ENCODE peak calls at places on chromosome X, in four cellular contexts. H is retina, T is transverse colon, C is fibroblast of mammary gland. X is an unnamed sample.

GRCh38 chrX:109889289-109890006 is 113.5 kb upstream of the TMEM164 start:
- DNase-seq in H (peak; percentile 17), T (no peak), C (peak; percentile 42), X (no peak)

GRCh38 chrX:84064814-84065213 is 123.2 kb downstream of the RPS6KA6 start:
- DNase-seq in H (no peak), T (no peak), C (peak; percentile 5), X (no peak)

GRCh38 chrX:23610491-23610890 is 56.8 kb upstream of the PRDX4 start:
- DNase-seq in H (no peak), T (no peak), C (peak; percentile 41), X (no peak)

GRCh38 chrX:96994088-96994487 is 110.4 kb downstream of the RPA4 start:
- DNase-seq in H (no peak), T (no peak), C (no peak), X (no peak)

GRCh38 chrX:38985375-38985774 is 184.1 kb downstream of the MID1IP1 start:
- DNase-seq in H (no peak), T (no peak), C (peak; percentile 36), X (no peak)

GRCh38 chrX:29662759-29663503 is 552.4 kb upstream of the MAGEB2 start:
- DNase-seq in H (no peak), T (no peak), C (peak; percentile 91), X (no peak)

GRCh38 chrX:136747003-136747986 is 33.4 kb downstream of the ARHGEF6 start:
- DNase-seq in H (peak; percentile 9), T (no peak), C (no peak), X (no peak)

GRCh38 chrX:31058284-31058683 is 13.6 kb downstream of the FTHL17 start:
- DNase-seq in H (no peak), T (no peak), C (no peak), X (no peak)

GRCh38 chrX:55489315-55490009 is at the start of gene USP51:
- DNase-seq in H (no peak), T (peak; percentile 34), C (peak; percentile 41), X (no peak)

GRCh38 chrX:109472939-109473713 is 8.8 kb downstream of the GUCY2F start:
- DNase-seq in H (no peak), T (no peak), C (peak; percentile 64), X (peak; percentile 2)

GRCh38 chrX:9765072-9765736 is 443 bp downstream of the GPR143 start:
- DNase-seq in H (peak; percentile 62), T (no peak), C (no peak), X (no peak)

GRCh38 chrX:49155243-49155899 is 7.2 kb upstream of the MAGIX start:
- DNase-seq in H (peak; percentile 64), T (peak; percentile 73), C (peak; percentile 68), X (peak; percentile 70)

GRCh38 chrX:105375816-105376215 is 155.3 kb upstream of the TEX13A start:
- DNase-seq in H (no peak), T (no peak), C (peak; percentile 75), X (no peak)

GRCh38 chrX:151830911-151831310 is 81.8 kb upstream of the MAGEA4 start:
- DNase-seq in H (no peak), T (no peak), C (no peak), X (no peak)

GRCh38 chrX:47879447-47879846 is 42.7 kb downstream of the ZNF81 start:
- DNase-seq in H (no peak), T (no peak), C (no peak), X (no peak)

GRCh38 chrX:42686296-42686695 is 91.7 kb downstream of the PPP1R2C start:
- DNase-seq in H (no peak), T (no peak), C (peak; percentile 15), X (no peak)

GRCh38 chrX:53269536-53270107 is 11.8 kb downstream of the IQSEC2 start:
- DNase-seq in H (no peak), T (no peak), C (no peak), X (no peak)

GRCh38 chrX:102345916-102346315 is 93.9 kb downstream of the NXF2B start:
- DNase-seq in H (peak; percentile 54), T (peak; percentile 70), C (peak; percentile 53), X (peak; percentile 32)

GRCh38 chrX:111180750-111181240 is 84.8 kb downstream of the PAK3 start:
- DNase-seq in H (no peak), T (no peak), C (peak; percentile 15), X (no peak)

GRCh38 chrX:16869393-16870094 is 618 bp downstream of the RBBP7 start:
- DNase-seq in H (peak; percentile 31), T (peak; percentile 49), C (no peak), X (peak; percentile 18)

GRCh38 chrX:120269379-120270035 is 18.9 kb downstream of the ZBTB33 start:
- DNase-seq in H (no peak), T (no peak), C (peak; percentile 23), X (no peak)

GRCh38 chrX:133670394-133670793 is 255.1 kb upstream of the GPC4 start:
- DNase-seq in H (peak; percentile 48), T (no peak), C (peak; percentile 63), X (peak; percentile 0)

GRCh38 chrX:109974906-109975655 is 27.8 kb upstream of the TMEM164 start:
- DNase-seq in H (no peak), T (no peak), C (peak; percentile 46), X (no peak)

GRCh38 chrX:45434231-45434630 is 233.6 kb upstream of the DIPK2B start:
- DNase-seq in H (no peak), T (no peak), C (no peak), X (no peak)